ENCODE peak calls at places on chromosomes 16 and 17, in seven cellular contexts. D, Z, W, B, Y, L and A are unnamed samples.

GRCh38 chr17:60971515-60972369 is 294.1 kb downstream of the BCAS3 start:
- DNase-seq in Z (peak; percentile 9), W (peak; percentile 9), L (no peak), D (peak; percentile 65), Y (peak; percentile 27), B (peak; percentile 71), A (no peak)

GRCh38 chr16:2767140-2767731 is 9.8 kb downstream of the ELOB start:
- DNase-seq in Y (no peak), Z (no peak), L (no peak), W (no peak), D (no peak), B (no peak), A (no peak)

GRCh38 chr17:49012893-49013255 is 15.7 kb downstream of the IGF2BP1 start:
- DNase-seq in W (no peak), L (no peak), Z (no peak), B (peak; percentile 28), D (no peak), Y (no peak), A (no peak)

GRCh38 chr16:85615852-85616607 is 2.9 kb downstream of the GSE1 start:
- DNase-seq in Y (peak; percentile 68), Z (no peak), W (peak; percentile 81), L (peak; percentile 71), D (peak; percentile 93), B (peak; percentile 94), A (peak; percentile 86)

GRCh38 chr17:79892457-79893236 is 53.4 kb upstream of the CBX4 start:
- DNase-seq in W (no peak), L (no peak), Y (no peak), B (no peak), D (no peak), Z (peak; percentile 43), A (no peak)

GRCh38 chr17:66073384-66073783 is 118.5 kb downstream of the CEP112 start:
- DNase-seq in L (no peak), W (no peak), D (no peak), Z (no peak), Y (no peak), B (no peak), A (no peak)

GRCh38 chr16:86975445-86975844 is 341.7 kb downstream of the C16orf95 start:
- DNase-seq in Y (no peak), D (peak; percentile 32), B (peak; percentile 56), W (peak; percentile 47), Z (no peak), L (no peak), A (peak; percentile 17)

GRCh38 chr16:82782715-82783251 is 156.0 kb downstream of the CDH13 start:
- DNase-seq in Z (peak; percentile 8), L (peak; percentile 27), Y (no peak), B (peak; percentile 62), D (no peak), W (no peak), A (no peak)

GRCh38 chr16:79784007-79784406 is 183.5 kb upstream of the MAF start:
- DNase-seq in D (no peak), W (no peak), Y (no peak), Z (no peak), B (no peak), L (no peak), A (no peak)

GRCh38 chr17:45286286-45286685 is 24.4 kb upstream of the SPATA32 start:
- DNase-seq in L (no peak), W (no peak), Z (no peak), B (no peak), Y (no peak), D (no peak), A (no peak)

GRCh38 chr17:57377094-57377493 is 120.8 kb downstream of the MSI2 start:
- DNase-seq in D (no peak), L (no peak), B (no peak), W (no peak), Y (peak; percentile 76), Z (no peak), A (no peak)

GRCh38 chr17:21007646-21008045 is 35.2 kb downstream of the USP22 start:
- DNase-seq in D (no peak), B (no peak), W (no peak), Z (no peak), Y (no peak), L (no peak), A (no peak)

GRCh38 chr16:23726710-23727109 is 13.7 kb upstream of the ERN2 start:
- DNase-seq in Y (no peak), W (no peak), Z (no peak), B (no peak), L (no peak), D (no peak), A (no peak)

GRCh38 chr16:23729503-23730424 is 16.7 kb upstream of the ERN2 start:
- DNase-seq in Y (no peak), D (peak; percentile 32), Z (no peak), L (no peak), W (no peak), B (no peak), A (no peak)

GRCh38 chr16:23724438-23725131 is 11.6 kb upstream of the ERN2 start:
- DNase-seq in L (no peak), Z (no peak), B (no peak), D (no peak), W (no peak), Y (no peak), A (no peak)

DNA sequence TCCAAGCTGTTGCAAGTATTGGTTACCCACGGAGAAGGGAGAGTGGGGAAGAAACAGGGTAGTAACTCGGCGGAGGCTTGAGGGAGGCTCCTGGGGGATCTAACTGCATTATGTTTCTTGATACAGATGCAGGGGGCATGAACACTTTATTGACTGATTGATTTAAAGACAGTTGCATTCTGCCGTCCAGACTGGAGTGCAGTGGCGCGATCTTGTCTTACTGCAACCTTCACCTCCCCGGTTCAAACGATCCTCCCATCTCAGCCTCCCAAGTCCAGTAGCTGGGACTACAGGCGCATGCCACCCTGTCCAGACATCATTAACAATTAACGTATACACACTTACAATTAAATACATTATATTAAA is 15.1 kb upstream of the ERN2 start:
- DNase-seq in D (no peak), Z (no peak), Y (no peak), L (no peak), W (no peak), B (no peak), A (no peak)
- TF ChIP-seq CTCF in D (no peak), Z (no peak), Y (no peak), L (no peak), W (no peak), B (no peak), A (no peak)

GRCh38 chr17:83204230-83204725 is 124.9 kb downstream of the METRNL start:
- DNase-seq in W (peak; percentile 29), B (no peak), Z (peak; percentile 2), L (no peak), D (no peak), Y (peak; percentile 3), A (no peak)

GRCh38 chr17:83201206-83202001 is 122.0 kb downstream of the METRNL start:
- DNase-seq in L (no peak), D (peak; percentile 2), B (no peak), Y (peak; percentile 12), W (peak; percentile 4), Z (peak; percentile 2), A (peak; percentile 27)

GRCh38 chr17:83203073-83203471 is 123.7 kb downstream of the METRNL start:
- DNase-seq in L (peak; percentile 50), Y (peak; percentile 61), W (peak; percentile 88), Z (peak; percentile 4), B (no peak), D (peak; percentile 4), A (peak; percentile 48)

GRCh38 chr17:83202002-83203000 is 122.9 kb downstream of the METRNL start:
- DNase-seq in D (peak; percentile 2), L (peak; percentile 8), W (peak; percentile 4), Z (peak; percentile 3), Y (peak; percentile 16), B (no peak), A (no peak)

DNA sequence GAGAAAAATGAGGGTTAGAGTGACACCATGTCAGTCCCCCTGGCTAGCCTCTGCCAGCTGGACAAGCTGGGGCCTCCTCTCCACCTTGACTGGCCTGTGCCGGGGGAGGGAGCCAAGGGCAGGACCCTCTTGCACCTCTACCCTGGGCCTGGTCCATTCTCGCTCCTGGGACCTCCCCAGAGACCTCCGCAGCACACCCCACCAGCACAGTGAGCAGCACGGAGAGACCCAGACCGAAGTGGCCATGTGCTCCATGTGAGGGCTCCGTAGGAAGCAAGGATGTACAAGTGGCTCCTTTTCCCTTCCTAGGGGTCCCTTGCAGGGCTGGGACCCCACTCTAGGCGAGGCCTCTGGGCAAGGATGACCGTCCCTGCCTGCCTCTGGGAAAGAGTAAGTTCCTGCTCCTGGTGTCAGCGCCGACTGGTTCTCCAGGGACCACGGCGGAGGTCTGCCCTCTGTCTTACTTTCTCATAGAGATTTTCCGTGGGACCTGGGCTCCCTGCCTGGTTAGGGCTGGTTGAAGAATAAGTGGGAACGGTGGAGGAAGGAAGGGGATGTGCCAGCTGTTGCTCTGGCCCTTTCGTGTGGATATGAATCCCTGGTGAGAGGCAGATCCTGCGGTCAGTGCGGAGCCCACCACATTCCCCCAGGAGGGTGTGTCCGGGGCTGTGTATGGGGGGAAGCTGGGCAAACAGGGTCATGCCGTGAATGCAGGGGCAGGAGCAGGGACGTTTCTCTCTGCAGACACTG is 124.2 kb downstream of the METRNL start:
- DNase-seq in Z (peak; percentile 3), B (no peak), D (peak; percentile 3), L (peak; percentile 11), Y (peak; percentile 24), W (peak; percentile 34), A (peak; percentile 15)
- H3K9me3 ChIP-seq in Z (no peaks in the 10 kb centered on the region), B (no peaks in the 10 kb centered on the region), D (peaks cover 5% of the 10 kb centered on the region), L (no peaks in the 10 kb centered on the region), Y (no peaks in the 10 kb centered on the region), W (no peaks in the 10 kb centered on the region), A (no peaks in the 10 kb centered on the region)

GRCh38 chr17:52027620-52028019 is 130.9 kb downstream of the CA10 start:
- DNase-seq in D (no peak), L (no peak), Y (no peak), B (no peak), W (no peak), Z (no peak), A (no peak)
- H3K4me1 ChIP-seq in D (peaks cover 25% of the 10 kb centered on the region), L (no peaks in the 10 kb centered on the region), Y (no peaks in the 10 kb centered on the region), B (peaks cover 3% of the 10 kb centered on the region), W (no peaks in the 10 kb centered on the region), Z (no peaks in the 10 kb centered on the region), A (no peaks in the 10 kb centered on the region)

GRCh38 chr16:56741399-56741798 is 11.5 kb downstream of the NUP93 start:
- DNase-seq in L (no peak), W (no peak), B (no peak), Z (no peak), D (no peak), Y (no peak), A (no peak)

GRCh38 chr16:56742030-56742984 is 12.4 kb downstream of the NUP93 start:
- DNase-seq in Y (no peak), L (no peak), W (no peak), B (no peak), Z (no peak), D (no peak), A (no peak)

GRCh38 chr16:56744996-56745640 is 15.2 kb downstream of the NUP93 start:
- DNase-seq in L (no peak), B (peak; percentile 34), D (no peak), Z (no peak), W (no peak), Y (no peak), A (no peak)

GRCh38 chr16:56747486-56748045 is 17.6 kb downstream of the NUP93 start:
- DNase-seq in Y (no peak), W (no peak), D (no peak), Z (no peak), B (peak; percentile 16), L (no peak), A (no peak)

DNA sequence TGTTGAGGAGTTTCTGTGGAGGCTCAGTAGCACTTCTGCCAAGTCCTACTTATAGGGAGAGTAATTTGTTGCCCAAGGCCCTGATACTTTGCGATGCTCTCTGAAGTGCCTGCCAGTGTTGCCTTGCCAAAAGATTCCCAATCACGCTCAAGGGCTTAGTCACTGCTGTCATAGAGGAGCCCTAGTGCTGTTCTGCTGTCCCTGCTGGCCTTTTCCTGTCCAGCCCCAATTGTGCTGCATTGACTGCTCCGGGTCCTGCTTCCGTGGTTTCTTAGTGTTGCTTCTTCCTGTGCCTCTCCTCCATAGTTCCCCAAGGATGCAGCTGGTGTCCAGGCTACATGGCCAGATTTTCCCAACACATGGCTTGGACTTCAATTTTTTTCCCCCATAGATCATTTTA is 13.9 kb downstream of the NUP93 start:
- DNase-seq in Z (no peak), L (peak; percentile 30), W (no peak), B (no peak), Y (no peak), D (peak; percentile 56), A (no peak)
- TF ChIP-seq CTCF in Z (no peak), L (peak; percentile 28), W (no peak), B (no peak), Y (no peak), D (peak; percentile 8), A (no peak)